ENCODE peak calls at places on chromosomes 5 and 9, in ten cellular contexts. One of them, this sample, is unnamed.

GRCh38 chr5:59002162-59002825 is 419.4 kb downstream of the RAB3C start:
- DNase-seq in naive thymus-derived CD4-positive, alpha-beta T cell: no peak
- DNase-seq in stimulated activated CD8-positive, alpha-beta memory T cell treated with anti-CD3 and anti-CD28 coated beads, Interleukin-4, amount 100 ng/mL, for 24 hours: no peak
- DNase-seq in substantia nigra: no peak
- DNase-seq in T-helper 9 cell: no peak
- DNase-seq in EL: no peak
- DNase-seq in ovary: no peak
- DNase-seq in NCI-H1930: no peak
- DNase-seq in foreskin fibroblast: no peak
- DNase-seq in 8988T: no peak
- DNase-seq in this sample: no peak

GRCh38 chr9:89635816-89636215 is 31.0 kb downstream of the GADD45G start:
- DNase-seq in stimulated activated CD8-positive, alpha-beta memory T cell treated with anti-CD3 and anti-CD28 coated beads, Interleukin-4, amount 100 ng/mL, for 24 hours: no peak
- DNase-seq in naive thymus-derived CD4-positive, alpha-beta T cell: no peak
- DNase-seq in ovary: no peak
- DNase-seq in 8988T: no peak
- DNase-seq in T-helper 9 cell: no peak
- DNase-seq in substantia nigra: no peak
- DNase-seq in NCI-H1930: no peak
- DNase-seq in foreskin fibroblast: no peak
- DNase-seq in EL: no peak
- DNase-seq in this sample: no peak

GRCh38 chr9:87872079-87872624 is 10.5 kb upstream of the SPATA31E1 start:
- DNase-seq in naive thymus-derived CD4-positive, alpha-beta T cell: peak
- DNase-seq in stimulated activated CD8-positive, alpha-beta memory T cell treated with anti-CD3 and anti-CD28 coated beads, Interleukin-4, amount 100 ng/mL, for 24 hours: no peak
- DNase-seq in EL: no peak
- DNase-seq in NCI-H1930: no peak
- DNase-seq in foreskin fibroblast: no peak
- DNase-seq in substantia nigra: no peak
- DNase-seq in ovary: no peak
- DNase-seq in 8988T: no peak
- DNase-seq in T-helper 9 cell: no peak
- DNase-seq in this sample: no peak

GRCh38 chr5:33088176-33088575 is 352.6 kb upstream of the TARS1 start:
- DNase-seq in T-helper 9 cell: no peak
- DNase-seq in NCI-H1930: no peak
- DNase-seq in 8988T: no peak
- DNase-seq in stimulated activated CD8-positive, alpha-beta memory T cell treated with anti-CD3 and anti-CD28 coated beads, Interleukin-4, amount 100 ng/mL, for 24 hours: no peak
- DNase-seq in foreskin fibroblast: no peak
- DNase-seq in ovary: no peak
- DNase-seq in naive thymus-derived CD4-positive, alpha-beta T cell: no peak
- DNase-seq in substantia nigra: no peak
- DNase-seq in EL: peak
- DNase-seq in this sample: no peak

GRCh38 chr9:16180546-16180945 is 627.7 kb downstream of the CCDC171 start:
- DNase-seq in NCI-H1930: no peak
- DNase-seq in ovary: no peak
- DNase-seq in T-helper 9 cell: no peak
- DNase-seq in naive thymus-derived CD4-positive, alpha-beta T cell: no peak
- DNase-seq in substantia nigra: no peak
- DNase-seq in 8988T: no peak
- DNase-seq in stimulated activated CD8-positive, alpha-beta memory T cell treated with anti-CD3 and anti-CD28 coated beads, Interleukin-4, amount 100 ng/mL, for 24 hours: no peak
- DNase-seq in EL: peak
- DNase-seq in foreskin fibroblast: no peak
- DNase-seq in this sample: no peak

GRCh38 chr5:142474426-142474825 is 149.6 kb upstream of the SPRY4 start:
- DNase-seq in naive thymus-derived CD4-positive, alpha-beta T cell: no peak
- DNase-seq in foreskin fibroblast: no peak
- DNase-seq in T-helper 9 cell: no peak
- DNase-seq in EL: peak
- DNase-seq in ovary: no peak
- DNase-seq in 8988T: no peak
- DNase-seq in stimulated activated CD8-positive, alpha-beta memory T cell treated with anti-CD3 and anti-CD28 coated beads, Interleukin-4, amount 100 ng/mL, for 24 hours: no peak
- DNase-seq in substantia nigra: no peak
- DNase-seq in NCI-H1930: no peak
- DNase-seq in this sample: no peak

GRCh38 chr9:69168709-69169217 is 5.3 kb upstream of the TJP2 start:
- DNase-seq in substantia nigra: no peak
- DNase-seq in 8988T: no peak
- DNase-seq in NCI-H1930: no peak
- DNase-seq in EL: no peak
- DNase-seq in T-helper 9 cell: no peak
- DNase-seq in stimulated activated CD8-positive, alpha-beta memory T cell treated with anti-CD3 and anti-CD28 coated beads, Interleukin-4, amount 100 ng/mL, for 24 hours: peak
- DNase-seq in naive thymus-derived CD4-positive, alpha-beta T cell: peak
- DNase-seq in ovary: no peak
- DNase-seq in foreskin fibroblast: no peak
- DNase-seq in this sample: no peak

GRCh38 chr9:127182901-127183746 is 60.7 kb upstream of the ANGPTL2 start:
- DNase-seq in stimulated activated CD8-positive, alpha-beta memory T cell treated with anti-CD3 and anti-CD28 coated beads, Interleukin-4, amount 100 ng/mL, for 24 hours: no peak
- DNase-seq in foreskin fibroblast: no peak
- DNase-seq in 8988T: no peak
- DNase-seq in naive thymus-derived CD4-positive, alpha-beta T cell: no peak
- DNase-seq in substantia nigra: no peak
- DNase-seq in T-helper 9 cell: no peak
- DNase-seq in ovary: peak
- DNase-seq in NCI-H1930: no peak
- DNase-seq in EL: no peak
- DNase-seq in this sample: no peak

GRCh38 chr9:35755071-35755470 is 995 bp upstream of the MSMP start:
- DNase-seq in T-helper 9 cell: no peak
- DNase-seq in NCI-H1930: no peak
- DNase-seq in 8988T: no peak
- DNase-seq in naive thymus-derived CD4-positive, alpha-beta T cell: no peak
- DNase-seq in EL: no peak
- DNase-seq in foreskin fibroblast: no peak
- DNase-seq in ovary: no peak
- DNase-seq in substantia nigra: no peak
- DNase-seq in stimulated activated CD8-positive, alpha-beta memory T cell treated with anti-CD3 and anti-CD28 coated beads, Interleukin-4, amount 100 ng/mL, for 24 hours: no peak
- DNase-seq in this sample: no peak

GRCh38 chr9:83199240-83199639 is 136.3 kb upstream of the RASEF start:
- DNase-seq in NCI-H1930: no peak
- DNase-seq in stimulated activated CD8-positive, alpha-beta memory T cell treated with anti-CD3 and anti-CD28 coated beads, Interleukin-4, amount 100 ng/mL, for 24 hours: no peak
- DNase-seq in naive thymus-derived CD4-positive, alpha-beta T cell: no peak
- DNase-seq in EL: peak
- DNase-seq in substantia nigra: peak
- DNase-seq in foreskin fibroblast: peak
- DNase-seq in ovary: peak
- DNase-seq in 8988T: no peak
- DNase-seq in T-helper 9 cell: no peak
- DNase-seq in this sample: peak

GRCh38 chr5:42655982-42656660 is 100.5 kb upstream of the CCDC152 start:
- DNase-seq in foreskin fibroblast: peak
- DNase-seq in NCI-H1930: no peak
- DNase-seq in 8988T: no peak
- DNase-seq in substantia nigra: no peak
- DNase-seq in stimulated activated CD8-positive, alpha-beta memory T cell treated with anti-CD3 and anti-CD28 coated beads, Interleukin-4, amount 100 ng/mL, for 24 hours: no peak
- DNase-seq in ovary: no peak
- DNase-seq in naive thymus-derived CD4-positive, alpha-beta T cell: no peak
- DNase-seq in T-helper 9 cell: no peak
- DNase-seq in EL: no peak
- DNase-seq in this sample: no peak

GRCh38 chr5:112703866-112704820 is 33.5 kb upstream of the APC start:
- DNase-seq in NCI-H1930: no peak
- DNase-seq in 8988T: no peak
- DNase-seq in ovary: no peak
- DNase-seq in T-helper 9 cell: no peak
- DNase-seq in naive thymus-derived CD4-positive, alpha-beta T cell: no peak
- DNase-seq in EL: peak
- DNase-seq in stimulated activated CD8-positive, alpha-beta memory T cell treated with anti-CD3 and anti-CD28 coated beads, Interleukin-4, amount 100 ng/mL, for 24 hours: no peak
- DNase-seq in foreskin fibroblast: no peak
- DNase-seq in substantia nigra: no peak
- DNase-seq in this sample: no peak

GRCh38 chr5:91541696-91542095 is 158.6 kb upstream of the ARRDC3 start:
- DNase-seq in substantia nigra: no peak
- DNase-seq in EL: peak
- DNase-seq in naive thymus-derived CD4-positive, alpha-beta T cell: no peak
- DNase-seq in NCI-H1930: no peak
- DNase-seq in foreskin fibroblast: peak
- DNase-seq in 8988T: no peak
- DNase-seq in stimulated activated CD8-positive, alpha-beta memory T cell treated with anti-CD3 and anti-CD28 coated beads, Interleukin-4, amount 100 ng/mL, for 24 hours: no peak
- DNase-seq in ovary: no peak
- DNase-seq in T-helper 9 cell: no peak
- DNase-seq in this sample: no peak

GRCh38 chr5:137743031-137743640 is 7.2 kb upstream of the KLHL3 start:
- DNase-seq in substantia nigra: peak
- DNase-seq in stimulated activated CD8-positive, alpha-beta memory T cell treated with anti-CD3 and anti-CD28 coated beads, Interleukin-4, amount 100 ng/mL, for 24 hours: no peak
- DNase-seq in foreskin fibroblast: peak
- DNase-seq in EL: peak
- DNase-seq in NCI-H1930: peak
- DNase-seq in ovary: no peak
- DNase-seq in naive thymus-derived CD4-positive, alpha-beta T cell: peak
- DNase-seq in T-helper 9 cell: peak
- DNase-seq in 8988T: no peak
- DNase-seq in this sample: peak

GRCh38 chr5:148830220-148830619 is 3.8 kb downstream of the ADRB2 start:
- DNase-seq in T-helper 9 cell: no peak
- DNase-seq in 8988T: no peak
- DNase-seq in EL: no peak
- DNase-seq in ovary: no peak
- DNase-seq in substantia nigra: no peak
- DNase-seq in NCI-H1930: no peak
- DNase-seq in stimulated activated CD8-positive, alpha-beta memory T cell treated with anti-CD3 and anti-CD28 coated beads, Interleukin-4, amount 100 ng/mL, for 24 hours: no peak
- DNase-seq in foreskin fibroblast: no peak
- DNase-seq in naive thymus-derived CD4-positive, alpha-beta T cell: no peak
- DNase-seq in this sample: no peak

GRCh38 chr5:134026521-134027202 is 21.9 kb upstream of the VDAC1 start:
- DNase-seq in 8988T: peak
- DNase-seq in stimulated activated CD8-positive, alpha-beta memory T cell treated with anti-CD3 and anti-CD28 coated beads, Interleukin-4, amount 100 ng/mL, for 24 hours: no peak
- DNase-seq in NCI-H1930: peak
- DNase-seq in substantia nigra: no peak
- DNase-seq in ovary: no peak
- DNase-seq in EL: peak
- DNase-seq in foreskin fibroblast: peak
- DNase-seq in T-helper 9 cell: peak
- DNase-seq in naive thymus-derived CD4-positive, alpha-beta T cell: peak
- DNase-seq in this sample: no peak

GRCh38 chr5:52007230-52007858 is 624.1 kb downstream of the ISL1 start:
- DNase-seq in 8988T: no peak
- DNase-seq in foreskin fibroblast: peak
- DNase-seq in NCI-H1930: no peak
- DNase-seq in ovary: no peak
- DNase-seq in substantia nigra: no peak
- DNase-seq in naive thymus-derived CD4-positive, alpha-beta T cell: no peak
- DNase-seq in T-helper 9 cell: no peak
- DNase-seq in stimulated activated CD8-positive, alpha-beta memory T cell treated with anti-CD3 and anti-CD28 coated beads, Interleukin-4, amount 100 ng/mL, for 24 hours: no peak
- DNase-seq in EL: peak
- DNase-seq in this sample: peak

GRCh38 chr5:18114161-18114802 is 480.0 kb downstream of the TAF11L14 start:
- DNase-seq in EL: no peak
- DNase-seq in ovary: no peak
- DNase-seq in T-helper 9 cell: no peak
- DNase-seq in naive thymus-derived CD4-positive, alpha-beta T cell: no peak
- DNase-seq in foreskin fibroblast: no peak
- DNase-seq in substantia nigra: no peak
- DNase-seq in stimulated activated CD8-positive, alpha-beta memory T cell treated with anti-CD3 and anti-CD28 coated beads, Interleukin-4, amount 100 ng/mL, for 24 hours: no peak
- DNase-seq in NCI-H1930: no peak
- DNase-seq in 8988T: no peak
- DNase-seq in this sample: no peak

GRCh38 chr5:67051164-67051563 is 145.4 kb downstream of the CD180 start:
- DNase-seq in T-helper 9 cell: no peak
- DNase-seq in ovary: no peak
- DNase-seq in naive thymus-derived CD4-positive, alpha-beta T cell: no peak
- DNase-seq in substantia nigra: no peak
- DNase-seq in EL: no peak
- DNase-seq in stimulated activated CD8-positive, alpha-beta memory T cell treated with anti-CD3 and anti-CD28 coated beads, Interleukin-4, amount 100 ng/mL, for 24 hours: no peak
- DNase-seq in NCI-H1930: no peak
- DNase-seq in 8988T: no peak
- DNase-seq in foreskin fibroblast: no peak
- DNase-seq in this sample: no peak

GRCh38 chr5:126972062-126972895 is 58.1 kb downstream of the MARCHF3 start:
- DNase-seq in 8988T: no peak
- DNase-seq in foreskin fibroblast: no peak
- DNase-seq in naive thymus-derived CD4-positive, alpha-beta T cell: no peak
- DNase-seq in substantia nigra: no peak
- DNase-seq in T-helper 9 cell: peak
- DNase-seq in EL: no peak
- DNase-seq in NCI-H1930: no peak
- DNase-seq in stimulated activated CD8-positive, alpha-beta memory T cell treated with anti-CD3 and anti-CD28 coated beads, Interleukin-4, amount 100 ng/mL, for 24 hours: no peak
- DNase-seq in ovary: no peak
- DNase-seq in this sample: no peak

GRCh38 chr5:61087921-61088320 is 74.3 kb downstream of the SMIM15 start:
- DNase-seq in NCI-H1930: no peak
- DNase-seq in substantia nigra: no peak
- DNase-seq in ovary: no peak
- DNase-seq in T-helper 9 cell: no peak
- DNase-seq in 8988T: no peak
- DNase-seq in foreskin fibroblast: no peak
- DNase-seq in EL: no peak
- DNase-seq in stimulated activated CD8-positive, alpha-beta memory T cell treated with anti-CD3 and anti-CD28 coated beads, Interleukin-4, amount 100 ng/mL, for 24 hours: no peak
- DNase-seq in naive thymus-derived CD4-positive, alpha-beta T cell: no peak
- DNase-seq in this sample: no peak

GRCh38 chr5:55140908-55141665 is 18.9 kb upstream of the GPX8 start:
- DNase-seq in substantia nigra: no peak
- DNase-seq in T-helper 9 cell: no peak
- DNase-seq in foreskin fibroblast: no peak
- DNase-seq in stimulated activated CD8-positive, alpha-beta memory T cell treated with anti-CD3 and anti-CD28 coated beads, Interleukin-4, amount 100 ng/mL, for 24 hours: no peak
- DNase-seq in EL: no peak
- DNase-seq in 8988T: no peak
- DNase-seq in NCI-H1930: no peak
- DNase-seq in naive thymus-derived CD4-positive, alpha-beta T cell: no peak
- DNase-seq in ovary: no peak
- DNase-seq in this sample: no peak

GRCh38 chr5:82347213-82347947 is 69.2 kb upstream of the RPS23 start:
- DNase-seq in ovary: peak
- DNase-seq in stimulated activated CD8-positive, alpha-beta memory T cell treated with anti-CD3 and anti-CD28 coated beads, Interleukin-4, amount 100 ng/mL, for 24 hours: no peak
- DNase-seq in EL: peak
- DNase-seq in naive thymus-derived CD4-positive, alpha-beta T cell: no peak
- DNase-seq in 8988T: no peak
- DNase-seq in foreskin fibroblast: peak
- DNase-seq in substantia nigra: peak
- DNase-seq in T-helper 9 cell: no peak
- DNase-seq in NCI-H1930: no peak
- DNase-seq in this sample: peak

GRCh38 chr9:99011161-99011709 is 67.5 kb downstream of the COL15A1 start:
- DNase-seq in 8988T: no peak
- DNase-seq in stimulated activated CD8-positive, alpha-beta memory T cell treated with anti-CD3 and anti-CD28 coated beads, Interleukin-4, amount 100 ng/mL, for 24 hours: no peak
- DNase-seq in ovary: no peak
- DNase-seq in foreskin fibroblast: no peak
- DNase-seq in substantia nigra: no peak
- DNase-seq in EL: peak
- DNase-seq in T-helper 9 cell: no peak
- DNase-seq in NCI-H1930: no peak
- DNase-seq in naive thymus-derived CD4-positive, alpha-beta T cell: no peak
- DNase-seq in this sample: no peak

GRCh38 chr9:110977259-110977709 is 61.0 kb downstream of the LPAR1 start:
- DNase-seq in substantia nigra: no peak
- DNase-seq in T-helper 9 cell: no peak
- DNase-seq in stimulated activated CD8-positive, alpha-beta memory T cell treated with anti-CD3 and anti-CD28 coated beads, Interleukin-4, amount 100 ng/mL, for 24 hours: no peak
- DNase-seq in ovary: no peak
- DNase-seq in foreskin fibroblast: peak
- DNase-seq in EL: peak
- DNase-seq in 8988T: no peak
- DNase-seq in NCI-H1930: no peak
- DNase-seq in naive thymus-derived CD4-positive, alpha-beta T cell: no peak
- DNase-seq in this sample: no peak

GRCh38 chr5:157721159-157721558 is 10.1 kb upstream of the THG1L start:
- DNase-seq in EL: no peak
- DNase-seq in substantia nigra: no peak
- DNase-seq in 8988T: no peak
- DNase-seq in naive thymus-derived CD4-positive, alpha-beta T cell: no peak
- DNase-seq in ovary: no peak
- DNase-seq in foreskin fibroblast: no peak
- DNase-seq in NCI-H1930: no peak
- DNase-seq in stimulated activated CD8-positive, alpha-beta memory T cell treated with anti-CD3 and anti-CD28 coated beads, Interleukin-4, amount 100 ng/mL, for 24 hours: no peak
- DNase-seq in T-helper 9 cell: no peak
- DNase-seq in this sample: no peak

GRCh38 chr5:41201082-41201772 is 12.1 kb downstream of the C6 start:
- DNase-seq in stimulated activated CD8-positive, alpha-beta memory T cell treated with anti-CD3 and anti-CD28 coated beads, Interleukin-4, amount 100 ng/mL, for 24 hours: no peak
- DNase-seq in foreskin fibroblast: no peak
- DNase-seq in EL: no peak
- DNase-seq in NCI-H1930: no peak
- DNase-seq in T-helper 9 cell: no peak
- DNase-seq in naive thymus-derived CD4-positive, alpha-beta T cell: no peak
- DNase-seq in substantia nigra: no peak
- DNase-seq in ovary: no peak
- DNase-seq in 8988T: no peak
- DNase-seq in this sample: no peak

GRCh38 chr5:126575644-126576043 is 19.4 kb downstream of the ALDH7A1 start:
- DNase-seq in ovary: no peak
- DNase-seq in stimulated activated CD8-positive, alpha-beta memory T cell treated with anti-CD3 and anti-CD28 coated beads, Interleukin-4, amount 100 ng/mL, for 24 hours: no peak
- DNase-seq in naive thymus-derived CD4-positive, alpha-beta T cell: no peak
- DNase-seq in foreskin fibroblast: no peak
- DNase-seq in T-helper 9 cell: no peak
- DNase-seq in NCI-H1930: no peak
- DNase-seq in 8988T: no peak
- DNase-seq in substantia nigra: no peak
- DNase-seq in EL: no peak
- DNase-seq in this sample: no peak